ENCODE peak calls at places on chromosomes 5 and 9, in five cellular contexts. W, J, B, N and F are unnamed samples.

GRCh38 chr9:124658165-124659017 is 112.7 kb downstream of the NR6A1 start:
- DNase-seq in W (peak), J (peak), B (peak), N (peak), F (peak)

GRCh38 chr9:112046181-112046580 is 128.9 kb downstream of the SUSD1 start:
- DNase-seq in W (no peak), J (no peak), B (no peak), N (peak), F (no peak)

GRCh38 chr9:116042321-116042720 is 111.3 kb upstream of the PAPPA start:
- DNase-seq in W (no peak), J (no peak), B (no peak), N (no peak), F (no peak)

GRCh38 chr5:135244620-135245021 is 154.4 kb downstream of the MACROH2A1 start:
- DNase-seq in W (no peak), J (no peak), B (no peak), N (no peak), F (no peak)

GRCh38 chr5:16671208-16671607 is 54.4 kb upstream of the RETREG1 start:
- DNase-seq in W (no peak), J (no peak), B (no peak), N (no peak), F (no peak)

GRCh38 chr5:148760945-148761638 is 65.3 kb upstream of the ADRB2 start:
- DNase-seq in W (no peak), J (no peak), B (no peak), N (no peak), F (no peak)

GRCh38 chr9:76114144-76114543 is 223.7 kb downstream of the PCSK5 start:
- DNase-seq in W (no peak), J (no peak), B (no peak), N (peak), F (no peak)

GRCh38 chr9:127796225-127796813 is 6.4 kb upstream of the FPGS start:
- DNase-seq in W (no peak), J (no peak), B (no peak), N (peak), F (no peak)

GRCh38 chr5:147143215-147143614 is 91.6 kb upstream of the STK32A start:
- DNase-seq in W (no peak), J (no peak), B (no peak), N (no peak), F (no peak)

GRCh38 chr5:108720416-108720815 is 27.3 kb upstream of the FER start:
- DNase-seq in W (no peak), J (no peak), B (no peak), N (peak), F (no peak)

GRCh38 chr5:95102080-95102479 is 182.8 kb downstream of the MCTP1 start:
- DNase-seq in W (no peak), J (no peak), B (no peak), N (no peak), F (no peak)

GRCh38 chr9:98833090-98833956 is 25.9 kb downstream of the GALNT12 start:
- DNase-seq in W (no peak), J (no peak), B (no peak), N (peak), F (no peak)

GRCh38 chr5:163373401-163374066 is 63.9 kb upstream of the CCNG1 start:
- DNase-seq in W (no peak), J (no peak), B (no peak), N (no peak), F (no peak)

GRCh38 chr5:1043327-1043726 is 34.7 kb downstream of the NKD2 start:
- DNase-seq in W (no peak), J (no peak), B (no peak), N (no peak), F (no peak)

GRCh38 chr5:61082516-61083280 is 79.6 kb downstream of the SMIM15 start:
- DNase-seq in W (no peak), J (no peak), B (peak), N (peak), F (no peak)

GRCh38 chr5:116454417-116454927 is 120.2 kb downstream of the SEMA6A start:
- DNase-seq in W (no peak), J (no peak), B (peak), N (peak), F (peak)

GRCh38 chr5:72093231-72093630 is 14.0 kb upstream of the MAP1B start:
- DNase-seq in W (no peak), J (no peak), B (no peak), N (peak), F (no peak)

GRCh38 chr9:73869261-73869660 is 627.9 kb upstream of the RORB start:
- DNase-seq in W (no peak), J (no peak), B (peak), N (peak), F (no peak)

GRCh38 chr5:19210886-19211285 is 777.1 kb downstream of the CDH18 start:
- DNase-seq in W (no peak), J (peak), B (no peak), N (no peak), F (no peak)

GRCh38 chr9:79632060-79632459 is 60.3 kb downstream of the TLE4 start:
- DNase-seq in W (no peak), J (no peak), B (no peak), N (no peak), F (no peak)

GRCh38 chr5:84564311-84564710 is 179.6 kb upstream of the EDIL3 start:
- DNase-seq in W (no peak), J (peak), B (no peak), N (peak), F (peak)

GRCh38 chr5:37637165-37637845 is 202.5 kb downstream of the GDNF start:
- DNase-seq in W (no peak), J (no peak), B (peak), N (peak), F (no peak)

GRCh38 chr5:146490089-146490843 is 25.7 kb downstream of the GPR151 start:
- DNase-seq in W (no peak), J (no peak), B (no peak), N (no peak), F (no peak)

GRCh38 chr5:180380856-180381255 is 27.7 kb upstream of the GFPT2 start:
- DNase-seq in W (no peak), J (no peak), B (no peak), N (no peak), F (no peak)